ENCODE peak calls at places on chromosomes 6 and 20, in six cellular contexts. B is K562, X is GM12878, L is H1, V is HepG2, W is GM12891. C is an unnamed sample.

GRCh38 chr20:46458891-46459750 is 52.7 kb upstream of the ELMO2 start:
- DNase-seq in B (no peak), X (peak; percentile 8), L (peak; percentile 96), V (no peak), W (no peak), C (no peak)

GRCh38 chr6:28137458-28138020 is 4.1 kb upstream of the ZKSCAN8 start:
- DNase-seq in B (peak; percentile 29), X (peak; percentile 62), L (no peak), V (no peak), W (no peak), C (peak; percentile 19)

GRCh38 chr20:25191689-25192088 is 3.8 kb upstream of the ENTPD6 start:
- DNase-seq in B (no peak), X (no peak), L (no peak), V (no peak), W (no peak), C (no peak)

GRCh38 chr6:122735618-122736017 is 43.9 kb upstream of the FABP7 start:
- DNase-seq in B (no peak), X (no peak), L (no peak), V (no peak), W (no peak), C (no peak)

GRCh38 chr6:109028439-109028838 is 66.2 kb downstream of the SESN1 start:
- DNase-seq in B (no peak), X (no peak), L (no peak), V (no peak), W (no peak), C (no peak)

GRCh38 chr6:160999508-160999907 is 7.9 kb downstream of the MAP3K4 start:
- DNase-seq in B (no peak), X (no peak), L (no peak), V (no peak), W (no peak), C (no peak)

GRCh38 chr20:25863536-25864325 is 167.1 kb upstream of the ZNF337 start:
- DNase-seq in B (no peak), X (no peak), L (no peak), V (peak; percentile 45), W (no peak), C (no peak)

GRCh38 chr20:3797592-3798404 is 1.7 kb downstream of the CDC25B start:
- DNase-seq in B (peak; percentile 57), X (no peak), L (no peak), V (peak; percentile 85), W (no peak), C (no peak)

GRCh38 chr6:28380381-28380780 is 19.2 kb downstream of the ZSCAN12 start:
- DNase-seq in B (no peak), X (no peak), L (no peak), V (peak; percentile 15), W (no peak), C (no peak)

GRCh38 chr20:20017852-20018245 is 687 bp downstream of the NAA20 start:
- DNase-seq in B (peak; percentile 8), X (no peak), L (no peak), V (peak; percentile 40), W (peak; percentile 16), C (no peak)

GRCh38 chr6:1388927-1389790 is at the start of gene FOXF2:
- DNase-seq in B (peak; percentile 37), X (no peak), L (peak; percentile 75), V (no peak), W (no peak), C (no peak)

GRCh38 chr20:38809942-38810341 is 4.4 kb downstream of the PPP1R16B start:
- DNase-seq in B (no peak), X (no peak), L (no peak), V (no peak), W (no peak), C (no peak)

GRCh38 chr6:5697508-5697907 is 309.2 kb downstream of the NRN1 start:
- DNase-seq in B (no peak), X (no peak), L (no peak), V (no peak), W (no peak), C (no peak)

GRCh38 chr6:3046295-3046694 is 22.0 kb upstream of the RIPK1 start:
- DNase-seq in B (no peak), X (no peak), L (no peak), V (no peak), W (no peak), C (no peak)

GRCh38 chr20:48313346-48313745 is 514.5 kb downstream of the PREX1 start:
- DNase-seq in B (no peak), X (no peak), L (no peak), V (no peak), W (no peak), C (no peak)

GRCh38 chr6:341914-342831 is 49.4 kb upstream of the IRF4 start:
- DNase-seq in B (no peak), X (peak; percentile 92), L (no peak), V (no peak), W (no peak), C (no peak)

GRCh38 chr6:13733178-13733851 is 21.7 kb upstream of the RANBP9 start:
- DNase-seq in B (peak; percentile 36), X (no peak), L (no peak), V (peak; percentile 46), W (no peak), C (no peak)

GRCh38 chr20:25250508-25250907 is 2.6 kb downstream of the PYGB start:
- DNase-seq in B (no peak), X (no peak), L (no peak), V (no peak), W (no peak), C (no peak)

GRCh38 chr6:130928993-130929678 is 101.9 kb downstream of the SMLR1 start:
- DNase-seq in B (no peak), X (no peak), L (no peak), V (no peak), W (no peak), C (no peak)

GRCh38 chr6:320351-321157 is 28.3 kb downstream of the DUSP22 start:
- DNase-seq in B (no peak), X (no peak), L (no peak), V (no peak), W (no peak), C (no peak)

GRCh38 chr20:44326391-44327159 is 10.3 kb upstream of the R3HDML start:
- DNase-seq in B (no peak), X (no peak), L (peak; percentile 68), V (no peak), W (no peak), C (no peak)

GRCh38 chr20:371755-372542 is 8.6 kb upstream of the TRIB3 start:
- DNase-seq in B (peak; percentile 87), X (no peak), L (no peak), V (peak; percentile 99), W (no peak), C (no peak)

DNA sequence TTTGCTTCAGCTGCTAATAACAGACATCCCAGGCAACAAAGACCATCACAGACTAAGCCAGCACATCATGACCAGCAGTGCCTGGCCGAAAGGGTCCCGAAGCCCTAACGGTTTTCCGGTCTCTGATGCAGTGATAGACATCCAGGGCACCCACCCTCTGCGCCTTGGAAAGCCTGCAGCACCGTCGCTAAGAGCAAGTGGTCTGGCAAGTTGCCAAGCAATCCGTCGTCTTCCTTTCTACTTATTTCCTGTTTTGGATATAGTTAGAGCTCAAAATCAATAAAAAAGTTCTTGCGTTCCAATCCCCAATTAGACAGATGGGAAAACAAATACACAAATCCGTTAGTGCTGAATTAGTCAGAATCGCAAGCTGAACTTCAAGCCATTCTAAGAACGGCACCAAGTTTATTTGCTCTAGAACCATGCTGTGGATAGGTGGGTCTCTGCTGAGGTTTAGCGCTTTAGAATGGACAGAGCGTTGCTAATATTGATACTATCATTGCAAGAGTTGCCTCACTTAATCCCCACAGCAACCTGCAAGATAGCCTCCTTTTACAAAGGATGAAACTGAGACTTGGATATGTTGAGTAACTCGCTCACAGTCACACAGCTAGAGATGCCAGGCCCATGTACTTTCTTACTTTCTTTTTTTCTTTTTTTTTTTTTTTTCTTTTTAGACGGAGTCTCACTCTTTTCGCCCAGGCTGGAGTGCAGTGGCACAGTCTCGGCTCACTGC is 163.3 kb upstream of the SNX9 start:
- DNase-seq in B (no peak), X (no peak), L (no peak), V (no peak), W (no peak), C (no peak)
- TF ChIP-seq POLR2AphosphoS5 in B (no peak), X (no peak), L (no peak), V (no peak), W (no peak), C (no peak)

DNA sequence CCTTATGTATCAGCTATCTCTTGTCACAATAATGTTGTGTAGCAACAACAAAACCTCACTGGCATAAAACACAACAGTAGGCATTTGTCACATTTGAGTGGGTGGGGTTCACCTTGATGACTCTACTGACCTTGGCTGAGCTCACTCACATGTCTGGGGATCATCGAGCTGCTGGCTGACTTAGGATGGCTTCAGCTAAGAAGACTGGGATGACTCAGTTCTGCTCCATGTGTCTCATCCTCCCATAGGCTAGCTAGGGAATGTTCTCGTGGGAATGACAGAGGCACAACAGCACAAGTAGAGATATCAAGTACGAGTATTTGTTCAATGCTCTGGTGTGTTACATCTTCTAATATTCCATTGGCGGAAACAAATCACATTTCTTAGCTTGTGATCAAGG is 167.9 kb downstream of the PLCB1 start:
- DNase-seq in B (no peak), X (no peak), L (no peak), V (no peak), W (no peak), C (no peak)
- TF ChIP-seq TAF1 in B (no peak), X (no peak), L (no peak), V (no peak), W (no peak), C (no peak)

GRCh38 chr20:33130553-33130952 is 37.4 kb upstream of the BPIFA2 start:
- DNase-seq in B (no peak), X (no peak), L (no peak), V (no peak), W (no peak), C (no peak)

GRCh38 chr20:33124994-33125393 is 43.0 kb upstream of the BPIFA2 start:
- DNase-seq in B (no peak), X (no peak), L (no peak), V (no peak), W (no peak), C (no peak)

GRCh38 chr20:33124261-33124660 is 43.7 kb upstream of the BPIFA2 start:
- DNase-seq in B (no peak), X (no peak), L (no peak), V (no peak), W (no peak), C (no peak)

GRCh38 chr20:33125983-33126382 is 42.0 kb upstream of the BPIFA2 start:
- DNase-seq in B (no peak), X (no peak), L (no peak), V (peak; percentile 45), W (no peak), C (no peak)

DNA sequence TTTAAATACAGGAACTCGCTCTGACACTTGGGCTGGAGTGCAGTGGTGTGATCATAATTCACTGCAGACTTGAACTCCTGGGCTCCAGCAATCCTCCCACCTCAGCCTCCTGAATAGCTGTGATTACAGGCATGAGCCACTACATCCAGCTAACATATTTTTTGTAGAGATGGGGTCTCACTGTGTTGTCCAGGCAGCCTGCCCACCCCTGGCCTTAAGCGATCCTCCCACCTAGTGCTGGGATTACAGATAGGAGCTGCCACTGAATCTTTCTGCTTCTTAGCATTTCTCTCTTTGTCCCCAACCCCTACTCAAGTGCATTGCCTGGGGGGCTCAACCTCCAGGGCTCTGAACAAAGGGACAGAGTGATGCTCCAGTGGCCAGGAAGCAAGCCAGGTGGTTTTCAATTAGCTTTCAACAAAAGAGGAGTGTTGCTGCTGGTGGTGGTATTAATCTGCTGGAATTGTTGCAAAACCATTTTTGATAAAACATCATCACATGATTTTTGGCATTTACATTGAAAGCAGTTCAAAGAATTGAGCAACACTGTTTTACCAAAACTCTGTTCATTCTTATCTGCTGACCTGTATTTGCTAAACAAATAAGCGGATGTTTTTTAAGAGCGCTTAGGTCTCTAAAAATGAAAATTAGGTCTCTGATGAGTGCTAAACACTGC is 40.4 kb upstream of the BPIFA2 start:
- DNase-seq in B (no peak), X (no peak), L (no peak), V (peak; percentile 79), W (no peak), C (no peak)
- TF ChIP-seq POLR2A in B (no peak), X (no peak), L (no peak), V (no peak), W (no peak), C (no peak)

GRCh38 chr6:45931254-45931653 is 84.4 kb downstream of the CLIC5 start:
- DNase-seq in B (no peak), X (no peak), L (no peak), V (no peak), W (no peak), C (no peak)
- TF ChIP-seq POLR2AphosphoS5 in B (no peak), X (no peak), L (no peak), V (no peak), W (no peak), C (no peak)